ENCODE peak calls at places on chromosomes 6 and 20, in four cellular contexts. B, R, Y and Q are unnamed samples.

GRCh38 chr6:89122625-89123024 is 4.8 kb upstream of the SRSF12 start:
- DNase-seq in B (no peak), R (peak), Y (no peak), Q (no peak)

GRCh38 chr6:77159730-77160129 is 303.6 kb downstream of the HTR1B start:
- DNase-seq in B (no peak), R (no peak), Y (no peak), Q (no peak)

GRCh38 chr20:2133318-2134183 is 31.9 kb downstream of the STK35 start:
- DNase-seq in B (no peak), R (peak), Y (no peak), Q (no peak)

GRCh38 chr6:111661541-111662041 is 55.9 kb upstream of the TRAF3IP2 start:
- DNase-seq in B (no peak), R (no peak), Y (no peak), Q (no peak)

GRCh38 chr6:34484899-34485298 is 19.0 kb downstream of the PACSIN1 start:
- DNase-seq in B (peak), R (no peak), Y (no peak), Q (no peak)

GRCh38 chr6:56922645-56923044 is 32.3 kb upstream of the BEND6 start:
- DNase-seq in B (no peak), R (no peak), Y (no peak), Q (no peak)

GRCh38 chr6:143279385-143279784 is 171.1 kb downstream of the ADAT2 start:
- DNase-seq in B (no peak), R (no peak), Y (no peak), Q (no peak)

GRCh38 chr20:35305682-35306556 is 13.7 kb upstream of the FAM83C start:
- DNase-seq in B (peak), R (peak), Y (no peak), Q (no peak)

GRCh38 chr6:86440608-86441007 is 496.7 kb upstream of the HTR1E start:
- DNase-seq in B (no peak), R (no peak), Y (no peak), Q (no peak)